ENCODE peak calls at places on chromosomes 12 and 14, in seven cellular contexts. W, V, R, D, K, F and Z are unnamed samples.

GRCh38 chr14:97788364-97788763 is 991.2 kb downstream of the VRK1 start:
- DNase-seq in V (no peak), D (no peak), R (no peak), W (no peak), K (no peak), F (no peak), Z (no peak)

GRCh38 chr14:74362361-74362915 is 14.2 kb downstream of the VRTN start:
- DNase-seq in V (peak), K (peak), D (peak), R (peak), W (peak), F (peak), Z (peak)

GRCh38 chr12:108572166-108572790 is 9.9 kb downstream of the ISCU start:
- DNase-seq in F (no peak), R (no peak), K (no peak), W (no peak), D (no peak), V (no peak), Z (no peak)

GRCh38 chr14:70655110-70655826 is 13.6 kb downstream of the TTC9 start:
- DNase-seq in W (no peak), R (no peak), F (no peak), D (peak), K (no peak), V (peak), Z (no peak)

GRCh38 chr12:13606290-13606689 is 375.1 kb downstream of the GRIN2B start:
- DNase-seq in R (no peak), F (no peak), K (peak), V (no peak), D (no peak), W (no peak), Z (no peak)

GRCh38 chr12:59780605-59781135 is 184.8 kb downstream of the SLC16A7 start:
- DNase-seq in K (peak), W (peak), R (peak), F (no peak), D (no peak), V (no peak), Z (peak)

GRCh38 chr12:55996201-55996714 is 818 bp upstream of the SUOX start:
- DNase-seq in R (peak), F (peak), V (peak), D (peak), W (peak), K (peak), Z (peak)

GRCh38 chr12:121767525-121768016 is 25.9 kb downstream of the RHOF start:
- DNase-seq in F (no peak), D (no peak), V (no peak), R (peak), W (no peak), K (peak), Z (peak)

GRCh38 chr14:54570651-54571415 is 3.9 kb downstream of the SAMD4A start:
- DNase-seq in V (peak), K (no peak), F (no peak), R (peak), W (no peak), D (no peak), Z (no peak)

GRCh38 chr14:69528143-69528542 is 43.6 kb downstream of the PLEKHD1 start:
- DNase-seq in W (no peak), K (no peak), R (no peak), V (no peak), F (no peak), D (no peak), Z (no peak)

GRCh38 chr14:75282166-75282547 is 3.5 kb downstream of the FOS start:
- DNase-seq in K (no peak), V (no peak), R (peak), F (no peak), D (no peak), W (no peak), Z (no peak)

GRCh38 chr14:54211562-54212308 is 185.1 kb upstream of the CDKN3 start:
- DNase-seq in V (peak), K (no peak), D (no peak), W (no peak), F (no peak), R (peak), Z (no peak)

GRCh38 chr14:43022094-43022800 is 1415.6 kb downstream of the LRFN5 start:
- DNase-seq in F (no peak), W (no peak), R (no peak), K (no peak), V (no peak), D (no peak), Z (no peak)

GRCh38 chr12:82507656-82508055 is 149.3 kb downstream of the METTL25 start:
- DNase-seq in D (no peak), K (peak), R (no peak), F (no peak), V (no peak), W (no peak), Z (no peak)

GRCh38 chr12:132474237-132474741 is 15.7 kb upstream of the FBRSL1 start:
- DNase-seq in V (no peak), F (no peak), D (peak), W (no peak), R (peak), K (no peak), Z (no peak)

GRCh38 chr14:65128096-65128495 is 25.8 kb upstream of the MAX start:
- DNase-seq in R (peak), D (no peak), F (no peak), V (no peak), K (no peak), W (no peak), Z (no peak)

GRCh38 chr12:65306603-65307501 is 28.4 kb downstream of the MSRB3 start:
- DNase-seq in V (peak), W (no peak), K (peak), F (peak), D (no peak), R (peak), Z (no peak)

GRCh38 chr12:60191676-60192359 is 596.0 kb downstream of the SLC16A7 start:
- DNase-seq in F (no peak), V (peak), R (peak), W (no peak), K (no peak), D (no peak), Z (no peak)

GRCh38 chr12:100229876-100230275 is 29.3 kb downstream of the ACTR6 start:
- DNase-seq in R (peak), F (no peak), D (no peak), V (peak), K (no peak), W (no peak), Z (no peak)